ENCODE peak calls at places on chromosomes 11 and 22, in ten cellular contexts. W, O, Z, T, G, U, P, Q, Y and C are unnamed samples.
A peak's percentile ranks its signal among the peaks of the same experiment; 100 is the strongest.

GRCh38 chr11:78277314-78277994 is 88.7 kb downstream of the USP35 start:
- DNase-seq in W (no peak), O (no peak), Z (no peak), T (no peak), G (no peak), U (no peak), P (no peak), Q (no peak), Y (no peak), C (no peak)

GRCh38 chr11:69320756-69321741 is 27.1 kb downstream of the MYEOV start:
- DNase-seq in W (peak; percentile 38), O (no peak), Z (peak; percentile 30), T (no peak), G (no peak), U (no peak), P (no peak), Q (no peak), Y (no peak), C (no peak)

GRCh38 chr11:14454861-14455632 is 44.6 kb downstream of the COPB1 start:
- DNase-seq in W (no peak), O (no peak), Z (peak; percentile 59), T (no peak), G (peak; percentile 28), U (peak; percentile 24), P (no peak), Q (no peak), Y (no peak), C (no peak)

GRCh38 chr22:47192651-47193437 is 430.4 kb downstream of the TBC1D22A start:
- DNase-seq in W (peak; percentile 62), O (no peak), Z (no peak), T (peak; percentile 16), G (no peak), U (peak; percentile 15), P (no peak), Q (no peak), Y (no peak), C (peak; percentile 35)

GRCh38 chr11:128929468-128929867 is 13.2 kb downstream of the TP53AIP1 start:
- DNase-seq in W (no peak), O (no peak), Z (no peak), T (no peak), G (no peak), U (no peak), P (no peak), Q (no peak), Y (no peak), C (no peak)

GRCh38 chr11:8765294-8765693 is 82.7 kb downstream of the RPL27A start:
- DNase-seq in W (no peak), O (no peak), Z (peak; percentile 61), T (no peak), G (no peak), U (no peak), P (no peak), Q (no peak), Y (peak; percentile 44), C (no peak)

GRCh38 chr11:94049351-94049750 is 28.2 kb downstream of the HEPHL1 start:
- DNase-seq in W (no peak), O (no peak), Z (no peak), T (no peak), G (no peak), U (no peak), P (no peak), Q (no peak), Y (no peak), C (no peak)

GRCh38 chr11:60116996-60117790 is 28.7 kb downstream of the MS4A2 start:
- DNase-seq in W (no peak), O (no peak), Z (no peak), T (no peak), G (no peak), U (no peak), P (no peak), Q (no peak), Y (no peak), C (no peak)

GRCh38 chr22:21865041-21865440 is 2.4 kb downstream of the MAPK1 start:
- DNase-seq in W (no peak), O (no peak), Z (peak; percentile 91), T (peak; percentile 4), G (no peak), U (no peak), P (no peak), Q (no peak), Y (peak; percentile 65), C (no peak)

GRCh38 chr22:49603016-49603415 is 224.7 kb downstream of the BRD1 start:
- DNase-seq in W (no peak), O (no peak), Z (no peak), T (no peak), G (no peak), U (no peak), P (no peak), Q (no peak), Y (no peak), C (no peak)

GRCh38 chr11:118933486-118933885 is 7.8 kb upstream of the BCL9L start:
- DNase-seq in W (no peak), O (no peak), Z (peak; percentile 48), T (no peak), G (no peak), U (no peak), P (no peak), Q (no peak), Y (no peak), C (no peak)

GRCh38 chr11:7160814-7161489 is 72.2 kb downstream of the RBMXL2 start:
- DNase-seq in W (no peak), O (no peak), Z (no peak), T (no peak), G (no peak), U (no peak), P (no peak), Q (no peak), Y (no peak), C (no peak)

GRCh38 chr11:76648929-76649328 is 21.6 kb downstream of the LRRC32 start:
- DNase-seq in W (no peak), O (no peak), Z (no peak), T (no peak), G (no peak), U (no peak), P (no peak), Q (no peak), Y (no peak), C (no peak)

GRCh38 chr11:69393865-69394233 is 87.6 kb upstream of the LINC01488 start:
- DNase-seq in W (no peak), O (no peak), Z (no peak), T (no peak), G (no peak), U (no peak), P (no peak), Q (no peak), Y (no peak), C (no peak)

GRCh38 chr11:33344611-33345010 is 87.4 kb downstream of the HIPK3 start:
- DNase-seq in W (no peak), O (no peak), Z (no peak), T (no peak), G (no peak), U (no peak), P (no peak), Q (no peak), Y (no peak), C (no peak)

GRCh38 chr22:35921777-35922176 is 106.8 kb downstream of the RBFOX2 start:
- DNase-seq in W (no peak), O (no peak), Z (peak; percentile 90), T (peak; percentile 61), G (peak; percentile 17), U (no peak), P (no peak), Q (peak; percentile 37), Y (peak; percentile 48), C (no peak)

GRCh38 chr11:96112192-96113099 is 188.5 kb upstream of the MTMR2 start:
- DNase-seq in W (no peak), O (no peak), Z (peak; percentile 60), T (no peak), G (peak; percentile 5), U (no peak), P (no peak), Q (no peak), Y (no peak), C (no peak)

GRCh38 chr11:112658521-112658920 is 302.7 kb upstream of the NCAM1 start:
- DNase-seq in W (no peak), O (no peak), Z (no peak), T (no peak), G (no peak), U (no peak), P (no peak), Q (no peak), Y (no peak), C (no peak)

GRCh38 chr11:8089791-8090510 is 8.9 kb downstream of the TUB start:
- DNase-seq in W (no peak), O (no peak), Z (no peak), T (no peak), G (no peak), U (no peak), P (no peak), Q (no peak), Y (no peak), C (no peak)

GRCh38 chr11:66659785-66660184 is 17.9 kb downstream of the RBM4B start:
- DNase-seq in W (no peak), O (no peak), Z (no peak), T (no peak), G (no peak), U (no peak), P (no peak), Q (no peak), Y (no peak), C (no peak)

GRCh38 chr11:86954288-86955110 is 696 bp downstream of the FZD4 start:
- DNase-seq in W (no peak), O (no peak), Z (peak; percentile 53), T (no peak), G (no peak), U (no peak), P (no peak), Q (peak; percentile 43), Y (no peak), C (no peak)